ENCODE peak calls at places on chromosomes 3 and 15, in four cellular contexts. K, D, Q and H are unnamed samples.

GRCh38 chr15:40420793-40421192 is 15.2 kb downstream of the IVD start:
- DNase-seq in D (no peak), K (no peak), Q (no peak), H (no peak)

GRCh38 chr3:161558256-161558655 is 61.6 kb downstream of the OTOL1 start:
- DNase-seq in D (no peak), K (no peak), Q (no peak), H (no peak)

GRCh38 chr15:25737218-25737643 is 125.9 kb downstream of the ATP10A start:
- DNase-seq in K (no peak), D (no peak), Q (no peak), H (peak; percentile 24)

GRCh38 chr3:114569186-114569585 is 275.4 kb downstream of the TIGIT start:
- DNase-seq in Q (peak; percentile 48), D (no peak), K (no peak), H (no peak)

GRCh38 chr3:97975466-97975865 is 3.2 kb upstream of the RIOX2 start:
- DNase-seq in D (no peak), K (no peak), Q (no peak), H (no peak)

GRCh38 chr15:77634266-77634962 is 1.7 kb upstream of the LINGO1 start:
- DNase-seq in Q (peak; percentile 48), K (peak; percentile 73), D (peak; percentile 78), H (peak; percentile 56)

GRCh38 chr15:70826634-70827033 is 27.3 kb downstream of the LARP6 start:
- DNase-seq in K (peak; percentile 44), D (peak; percentile 77), Q (peak; percentile 36), H (no peak)

GRCh38 chr3:32315441-32315840 is 76.2 kb upstream of the CMTM7 start:
- DNase-seq in D (no peak), Q (no peak), K (no peak), H (no peak)

GRCh38 chr3:41137686-41138111 is 61.6 kb upstream of the CTNNB1 start:
- DNase-seq in D (no peak), Q (no peak), K (peak; percentile 25), H (no peak)

GRCh38 chr3:123758081-123758564 is 126.0 kb downstream of the MYLK start:
- DNase-seq in Q (no peak), K (no peak), D (peak; percentile 74), H (no peak)

GRCh38 chr15:85805392-85805791 is 10.7 kb upstream of the KLHL25 start:
- DNase-seq in Q (no peak), K (no peak), D (no peak), H (no peak)

GRCh38 chr15:93139436-93139835 is 50.4 kb upstream of the RGMA start:
- DNase-seq in D (no peak), Q (no peak), K (no peak), H (no peak)

DNA sequence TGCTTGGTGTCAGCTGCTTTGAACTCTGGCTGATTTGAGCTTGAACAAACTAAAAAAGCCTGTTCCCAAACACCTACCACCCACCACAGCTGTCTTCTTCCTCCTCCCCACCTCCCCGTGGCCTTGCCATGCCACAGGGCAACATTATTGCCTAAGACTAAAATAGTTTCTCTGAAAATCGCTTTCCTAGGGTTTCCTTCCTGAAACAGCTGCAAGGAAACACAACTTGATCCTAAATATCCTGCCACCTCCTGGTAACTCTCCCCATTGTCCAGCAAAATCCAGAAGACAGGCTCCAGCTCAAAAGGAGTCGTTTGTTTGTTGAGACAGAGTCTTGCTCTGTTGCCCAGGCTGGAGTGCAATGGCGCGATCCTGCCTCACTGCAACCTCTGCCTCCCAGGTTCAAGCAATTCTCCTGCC is 193.9 kb upstream of the TPM1 start:
- DNase-seq in Q (peak; percentile 87), K (no peak), D (no peak), H (no peak)
- H3K27ac ChIP-seq in Q (peak overlapping the region; percentile 44), K (no peak overlapping the region), D (no peak overlapping the region), H (no peak overlapping the region)

GRCh38 chr15:99509686-99510461 is 55.9 kb upstream of the MEF2A start:
- DNase-seq in Q (peak; percentile 29), D (no peak), K (peak; percentile 72), H (no peak)

GRCh38 chr15:99511529-99511864 is 54.3 kb upstream of the MEF2A start:
- DNase-seq in K (no peak), D (no peak), Q (peak; percentile 93), H (no peak)

GRCh38 chr15:99511865-99512632 is 53.7 kb upstream of the MEF2A start:
- DNase-seq in K (peak; percentile 7), Q (no peak), D (no peak), H (no peak)

GRCh38 chr15:99518191-99518590 is 47.6 kb upstream of the MEF2A start:
- DNase-seq in Q (no peak), D (no peak), K (no peak), H (no peak)

DNA sequence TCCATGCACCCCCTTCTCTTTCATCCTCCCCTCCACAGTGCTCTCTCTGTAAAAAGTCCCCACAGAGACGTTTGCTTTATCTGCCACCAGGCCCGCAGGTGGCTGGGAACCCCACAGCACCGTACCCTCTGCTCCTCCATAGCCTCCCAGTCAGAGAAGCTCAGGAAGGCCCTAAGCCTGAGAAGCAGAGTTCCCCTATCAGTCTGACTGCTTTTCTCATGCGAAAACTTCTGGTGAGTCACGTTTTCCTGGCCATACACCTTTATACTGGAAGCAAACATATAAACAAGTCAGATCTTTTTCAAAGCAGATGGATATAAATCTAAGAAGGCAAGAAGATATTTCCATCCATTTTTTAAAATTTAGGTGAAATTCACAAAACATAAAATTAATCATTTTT is 51.5 kb upstream of the MEF2A start:
- DNase-seq in K (no peak), Q (no peak), D (no peak), H (no peak)
- H3K4me3 ChIP-seq in K (no peak overlapping the region), Q (no peak overlapping the region), D (no peak overlapping the region), H (no peak overlapping the region)

GRCh38 chr3:39213613-39214012 is 21.2 kb upstream of the XIRP1 start:
- DNase-seq in K (no peak), Q (no peak), D (no peak), H (no peak)

GRCh38 chr3:39212665-39213064 is 20.3 kb upstream of the XIRP1 start:
- DNase-seq in K (no peak), D (no peak), Q (no peak), H (no peak)

GRCh38 chr3:39209329-39209970 is 17.1 kb upstream of the XIRP1 start:
- DNase-seq in K (no peak), Q (no peak), D (no peak), H (no peak)

GRCh38 chr3:39210078-39210477 is 17.7 kb upstream of the XIRP1 start:
- DNase-seq in D (no peak), Q (no peak), K (no peak), H (no peak)

DNA sequence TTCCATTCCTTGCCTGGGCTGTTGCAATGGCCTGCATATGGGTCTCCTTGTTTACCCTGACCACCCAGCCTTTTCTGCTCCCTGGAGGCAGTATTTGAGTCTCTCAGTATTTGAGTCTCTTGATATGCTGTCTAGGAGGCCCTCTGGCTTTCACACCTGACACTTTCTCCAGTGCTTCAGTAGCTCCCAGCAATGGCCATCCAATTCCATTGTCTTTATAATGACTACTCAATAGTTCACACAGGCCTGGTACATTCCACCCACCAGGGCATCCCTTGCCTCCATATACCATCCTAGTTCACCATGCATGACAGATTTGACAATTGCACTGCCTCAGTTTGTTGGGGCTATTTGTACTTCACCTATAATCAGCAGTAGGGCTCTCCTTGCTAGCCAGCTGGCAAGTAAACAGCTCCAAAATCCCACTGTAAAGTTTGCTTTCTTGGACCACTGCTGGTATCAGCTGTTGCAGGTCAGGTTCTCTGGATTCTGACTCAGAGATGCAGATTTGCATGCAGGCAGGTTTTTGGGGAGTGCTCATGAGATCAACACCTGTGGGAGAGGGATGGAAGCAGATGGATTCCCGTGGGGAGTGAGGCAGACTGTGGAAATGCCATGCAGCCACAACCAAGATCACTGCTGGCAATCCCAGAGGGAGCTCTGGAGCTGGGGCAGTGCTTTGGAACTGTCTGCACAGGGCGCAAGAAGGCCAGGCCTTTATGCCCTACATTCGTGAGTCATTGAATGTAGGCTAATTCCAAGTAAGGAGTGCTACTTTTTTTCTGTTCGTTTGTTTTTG is 19.1 kb upstream of the XIRP1 start:
- DNase-seq in D (no peak), Q (no peak), K (no peak), H (no peak)
- H3K27ac ChIP-seq in D (no peak overlapping the region), Q (no peak overlapping the region), K (no peak overlapping the region), H (no peak overlapping the region)

GRCh38 chr3:29637093-29637492 is 356.2 kb downstream of the RBMS3 start:
- DNase-seq in K (no peak), Q (no peak), D (no peak), H (no peak)

GRCh38 chr3:29642393-29643033 is 361.6 kb downstream of the RBMS3 start:
- DNase-seq in D (no peak), K (no peak), Q (peak; percentile 36), H (no peak)

GRCh38 chr3:29635888-29636287 is 355.0 kb downstream of the RBMS3 start:
- DNase-seq in Q (no peak), K (no peak), D (no peak), H (no peak)

GRCh38 chr3:29643034-29643425 is 362.2 kb downstream of the RBMS3 start:
- DNase-seq in Q (no peak), D (no peak), K (no peak), H (no peak)

GRCh38 chr3:29639621-29640290 is 358.9 kb downstream of the RBMS3 start:
- DNase-seq in K (no peak), D (no peak), Q (peak; percentile 30), H (no peak)
- H3K4me3 ChIP-seq in K (no peak overlapping the region), D (no peak overlapping the region), Q (no peak overlapping the region), H (no peak overlapping the region)